ENCODE peak calls at places on chromosomes 16 and 17, in ten cellular contexts. K, P, N, B, Y, U, L, M, G and W are unnamed samples. For H3K27me3 and H3K36me3, the result is how much of the 10 kb centered on the place peaks cover.

GRCh38 chr17:81480140-81480917 is 32.3 kb downstream of the ACTG1 start:
- DNase-seq in L (peak), P (no peak), Y (no peak), G (peak), U (no peak), B (no peak), N (peak), M (no peak), K (no peak), W (no peak)

GRCh38 chr16:27475561-27475960 is 73.6 kb downstream of the IL21R start:
- DNase-seq in U (no peak), B (peak), K (no peak), M (no peak), G (no peak), Y (no peak), L (peak), P (no peak), N (no peak), W (no peak)

GRCh38 chr17:27218719-27219488 is 75.0 kb upstream of the WSB1 start:
- DNase-seq in G (no peak), M (no peak), L (no peak), U (no peak), P (peak), Y (no peak), N (no peak), B (no peak), K (no peak), W (peak)

GRCh38 chr17:43556292-43556691 is 10.2 kb upstream of the ETV4 start:
- DNase-seq in M (no peak), G (peak), N (no peak), B (peak), U (no peak), Y (peak), L (peak), P (no peak), K (no peak), W (no peak)

GRCh38 chr17:7436556-7437368 is 1.5 kb downstream of the TMEM102 start:
- DNase-seq in B (peak), L (peak), K (peak), Y (peak), U (peak), M (peak), G (peak), N (peak), P (peak), W (peak)

GRCh38 chr16:2969545-2970521 is 685 bp downstream of the PAQR4 start:
- DNase-seq in P (peak), Y (peak), M (peak), G (peak), K (peak), U (peak), L (peak), B (peak), N (peak), W (peak)

GRCh38 chr17:67629963-67630320 is 87.8 kb upstream of the NOL11 start:
- DNase-seq in P (peak), L (peak), U (no peak), Y (no peak), B (peak), N (peak), M (peak), K (no peak), G (no peak), W (no peak)

GRCh38 chr17:32349503-32349853 is 479 bp upstream of the ZNF207 start:
- DNase-seq in M (peak), P (no peak), K (no peak), Y (no peak), L (peak), U (peak), G (peak), B (peak), N (no peak), W (no peak)

GRCh38 chr16:88345943-88346560 is 36.7 kb upstream of the ZNF469 start:
- DNase-seq in G (no peak), U (no peak), P (no peak), M (no peak), K (no peak), Y (no peak), B (no peak), N (no peak), L (no peak), W (no peak)

GRCh38 chr17:39981207-39982068 is 831 bp downstream of the PSMD3 start:
- DNase-seq in U (no peak), G (no peak), L (no peak), B (peak), M (peak), K (no peak), P (no peak), N (no peak), Y (no peak), W (no peak)

GRCh38 chr17:16922386-16923096 is 49.4 kb downstream of the TNFRSF13B start:
- DNase-seq in N (no peak), L (no peak), M (peak), P (peak), U (no peak), K (no peak), Y (no peak), B (no peak), G (peak), W (no peak)

GRCh38 chr16:85436636-85437160 is 176.4 kb upstream of the GSE1 start:
- DNase-seq in N (no peak), P (no peak), U (peak), B (no peak), K (no peak), G (no peak), L (peak), M (peak), Y (peak), W (no peak)

GRCh38 chr17:77601054-77601979 is 357.2 kb upstream of the TNRC6C start:
- DNase-seq in Y (peak), L (no peak), G (peak), M (no peak), B (no peak), K (no peak), P (no peak), N (no peak), U (no peak), W (no peak)
- H3K27me3 ChIP-seq in Y (under half), L (under half), G (under half), M (under half), B (under half), K (under half), P (under half), N (under half), U (under half), W (under half)

GRCh38 chr16:69340095-69340644 is 598 bp downstream of the NIP7 start:
- DNase-seq in N (no peak), P (no peak), L (peak), B (peak), M (peak), K (no peak), Y (no peak), U (no peak), G (no peak), W (no peak)
- H3K36me3 ChIP-seq in N (half or more), P (under half), L (under half), B (under half), M (under half), K (under half), Y (under half), U (under half), G (under half), W (under half)

GRCh38 chr17:50125420-50125997 is 4.5 kb downstream of the SAMD14 start:
- DNase-seq in L (peak), G (no peak), U (no peak), N (no peak), K (no peak), Y (no peak), B (no peak), P (no peak), M (no peak), W (no peak)

GRCh38 chr17:50128441-50129302 is 1.3 kb downstream of the SAMD14 start:
- DNase-seq in Y (no peak), K (no peak), U (no peak), G (no peak), B (no peak), M (peak), N (peak), P (no peak), L (peak), W (no peak)

GRCh38 chr17:50129303-50129945 is 536 bp downstream of the SAMD14 start:
- DNase-seq in K (peak), B (peak), G (no peak), Y (no peak), P (peak), M (peak), U (no peak), N (peak), L (peak), W (no peak)

GRCh38 chr17:50129946-50130777 is at the start of gene SAMD14:
- DNase-seq in B (peak), P (peak), L (no peak), N (peak), M (peak), U (no peak), G (no peak), Y (no peak), K (peak), W (peak)

GRCh38 chr17:50127661-50128361 is 2.1 kb downstream of the SAMD14 start:
- DNase-seq in L (peak), U (no peak), P (no peak), M (peak), N (peak), Y (no peak), K (no peak), B (no peak), G (no peak), W (no peak)
- H3K27me3 ChIP-seq in L (under half), U (under half), P (under half), M (under half), N (under half), Y (under half), K (under half), B (under half), G (under half), W (under half)

DNA sequence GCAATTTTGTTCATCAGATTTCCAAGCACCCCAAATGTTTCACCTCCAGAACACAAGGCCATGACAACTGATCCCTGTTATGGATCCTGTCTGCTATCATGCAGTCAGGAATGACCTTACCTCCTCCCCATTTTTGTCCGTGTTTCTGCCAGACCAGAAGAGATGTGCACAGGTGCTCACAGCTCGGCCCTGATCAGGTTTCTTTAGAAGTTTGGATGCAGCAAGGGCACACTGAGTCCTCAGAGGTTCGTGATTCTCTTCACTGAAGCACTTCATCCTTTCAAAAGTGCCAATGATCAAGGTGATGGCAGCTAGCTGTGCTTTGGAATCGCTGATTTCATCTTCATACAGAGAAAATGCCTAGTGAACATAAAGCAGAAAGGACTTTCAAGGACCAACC is 26.9 kb downstream of the VPS35 start:
- DNase-seq in B (no peak), M (no peak), U (no peak), N (no peak), L (no peak), K (no peak), P (no peak), Y (no peak), G (no peak), W (no peak)
- H3K36me3 ChIP-seq in B (half or more), M (under half), U (under half), N (under half), L (under half), K (under half), P (half or more), Y (half or more), G (half or more), W (under half)

GRCh38 chr16:51155901-51156810 is 5.1 kb upstream of the SALL1 start:
- DNase-seq in U (no peak), G (no peak), K (no peak), L (peak), Y (no peak), P (no peak), B (peak), N (peak), M (peak), W (no peak)

GRCh38 chr16:51154271-51155171 is 3.5 kb upstream of the SALL1 start:
- DNase-seq in B (no peak), G (no peak), K (no peak), M (peak), N (no peak), U (no peak), P (no peak), Y (no peak), L (no peak), W (no peak)

GRCh38 chr16:51155199-51155607 is 4.1 kb upstream of the SALL1 start:
- DNase-seq in K (no peak), U (no peak), L (no peak), Y (no peak), G (no peak), N (peak), B (no peak), M (peak), P (no peak), W (no peak)

GRCh38 chr16:51157698-51158097 is 6.6 kb upstream of the SALL1 start:
- DNase-seq in P (no peak), N (no peak), B (no peak), U (no peak), L (no peak), Y (no peak), G (no peak), K (no peak), M (no peak), W (no peak)

GRCh38 chr16:51156836-51157235 is 5.8 kb upstream of the SALL1 start:
- DNase-seq in U (no peak), M (no peak), N (peak), L (no peak), K (no peak), B (no peak), P (no peak), G (no peak), Y (no peak), W (no peak)
- H3K27me3 ChIP-seq in U (under half), M (under half), N (under half), L (under half), K (under half), B (under half), P (under half), G (under half), Y (under half), W (under half)

DNA sequence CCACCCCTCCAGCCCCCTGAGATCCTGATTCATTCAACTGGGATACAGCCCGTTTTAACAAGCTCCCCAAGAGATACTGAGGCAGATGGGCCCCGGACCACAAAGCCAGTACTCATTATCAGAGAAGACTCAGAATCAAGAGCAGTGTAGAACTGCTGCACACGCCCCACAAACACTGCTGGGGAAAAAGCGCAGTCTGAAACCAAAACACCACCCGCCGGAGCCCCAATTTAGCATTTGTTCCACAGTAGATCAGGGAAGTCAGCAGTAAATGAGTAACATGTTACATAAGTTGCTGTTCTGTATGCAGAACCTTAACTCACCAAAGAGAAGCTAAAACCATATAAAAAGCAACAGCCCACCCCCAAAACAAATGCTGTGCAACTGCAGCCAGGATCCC is 123.6 kb downstream of the CDYL2 start:
- DNase-seq in U (no peak), B (no peak), K (no peak), P (no peak), L (no peak), M (no peak), G (no peak), Y (no peak), N (no peak), W (no peak)
- H3K36me3 ChIP-seq in U (under half), B (under half), K (under half), P (under half), L (under half), M (under half), G (under half), Y (under half), N (under half), W (under half)

DNA sequence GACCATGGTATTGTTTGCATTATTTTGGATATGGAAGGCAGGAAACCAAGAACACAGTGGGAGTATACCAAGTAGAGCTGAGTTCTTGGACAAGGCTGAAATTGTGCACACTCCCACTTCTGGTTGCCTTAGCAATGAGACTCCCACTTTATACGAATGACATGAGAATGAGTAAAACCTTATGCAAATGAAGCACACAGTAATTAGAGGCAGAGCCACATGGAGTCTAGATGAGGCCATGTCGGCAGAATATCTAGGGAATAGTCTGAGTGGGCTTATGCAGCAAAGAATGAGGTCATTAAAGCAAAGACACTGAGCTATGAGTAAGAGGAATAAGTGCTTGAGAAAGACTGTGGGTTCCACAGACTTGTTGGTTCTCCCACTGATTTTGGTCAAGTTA is 178.7 kb downstream of the GRIN2A start:
- DNase-seq in P (no peak), G (no peak), L (no peak), N (peak), U (no peak), B (no peak), M (no peak), Y (no peak), K (no peak), W (no peak)
- H3K27me3 ChIP-seq in P (under half), G (under half), L (under half), N (under half), U (under half), B (under half), M (under half), Y (under half), K (under half), W (under half)

GRCh38 chr17:28906276-28907051 is 3.6 kb upstream of the DHRS13 start:
- DNase-seq in B (no peak), L (no peak), P (no peak), N (no peak), M (no peak), K (no peak), U (no peak), G (no peak), Y (no peak), W (no peak)
- H3K36me3 ChIP-seq in B (half or more), L (under half), P (half or more), N (half or more), M (under half), K (half or more), U (under half), G (half or more), Y (under half), W (under half)

GRCh38 chr17:79591014-79591590 is 19.7 kb downstream of the RBFOX3 start:
- DNase-seq in Y (no peak), G (no peak), U (no peak), L (no peak), M (no peak), N (no peak), P (no peak), B (no peak), K (no peak), W (no peak)

GRCh38 chr17:79591695-79592094 is 19.2 kb downstream of the RBFOX3 start:
- DNase-seq in U (no peak), P (no peak), N (no peak), L (no peak), G (no peak), B (no peak), Y (no peak), M (no peak), K (no peak), W (no peak)

GRCh38 chr17:79592198-79592597 is 18.7 kb downstream of the RBFOX3 start:
- DNase-seq in B (no peak), K (no peak), L (no peak), U (no peak), G (no peak), N (no peak), Y (no peak), P (no peak), M (no peak), W (no peak)

GRCh38 chr17:79593636-79594035 is 17.2 kb downstream of the RBFOX3 start:
- DNase-seq in B (no peak), U (no peak), M (no peak), Y (no peak), K (no peak), L (no peak), N (no peak), P (no peak), G (no peak), W (no peak)

GRCh38 chr17:79592641-79593040 is 18.2 kb downstream of the RBFOX3 start:
- DNase-seq in L (no peak), N (no peak), U (no peak), G (no peak), P (no peak), K (no peak), B (no peak), M (no peak), Y (no peak), W (no peak)
- H3K27me3 ChIP-seq in L (under half), N (half or more), U (under half), G (under half), P (under half), K (under half), B (half or more), M (under half), Y (under half), W (under half)